ENCODE peak calls at places on chromosomes 4 and X, in eight cellular contexts. I, F, W, K, X, Z, V and A are unnamed samples.
A peak's percentile ranks its signal among the peaks of the same experiment; 100 is the strongest.

GRCh38 chrX:151488677-151489076 is 74.8 kb upstream of the PASD1 start:
- DNase-seq in I (no peak), F (no peak), W (no peak), K (no peak), X (peak; percentile 5), Z (no peak), V (no peak), A (no peak)

GRCh38 chr4:184755278-184755677 is 21.4 kb upstream of the CENPU start:
- DNase-seq in I (peak; percentile 61), F (no peak), W (peak; percentile 16), K (peak; percentile 62), X (no peak), Z (peak; percentile 67), V (no peak), A (no peak)

GRCh38 chr4:128810871-128811570 is 1.5 kb downstream of the JADE1 start:
- DNase-seq in I (peak; percentile 92), F (peak; percentile 95), W (no peak), K (peak; percentile 82), X (peak; percentile 77), Z (peak; percentile 86), V (peak; percentile 77), A (no peak)

GRCh38 chr4:11585506-11585905 is 156.8 kb upstream of the HS3ST1 start:
- DNase-seq in I (peak; percentile 14), F (peak; percentile 47), W (no peak), K (no peak), X (no peak), Z (no peak), V (no peak), A (no peak)

GRCh38 chr4:88136249-88136648 is 22.2 kb downstream of the ABCG2 start:
- DNase-seq in I (no peak), F (no peak), W (no peak), K (no peak), X (no peak), Z (no peak), V (no peak), A (no peak)

GRCh38 chrX:28920554-28920953 is 333.3 kb downstream of the IL1RAPL1 start:
- DNase-seq in I (no peak), F (no peak), W (no peak), K (no peak), X (no peak), Z (no peak), V (no peak), A (no peak)

GRCh38 chrX:21658746-21659145 is 616 bp upstream of the KLHL34 start:
- DNase-seq in I (no peak), F (peak; percentile 76), W (no peak), K (peak; percentile 27), X (no peak), Z (no peak), V (no peak), A (no peak)

GRCh38 chrX:6614516-6614915 is 79.6 kb upstream of the VCX3A start:
- DNase-seq in I (no peak), F (no peak), W (no peak), K (no peak), X (no peak), Z (no peak), V (no peak), A (no peak)

GRCh38 chrX:40009462-40009851 is 88.3 kb downstream of the BCOR start:
- DNase-seq in I (no peak), F (no peak), W (no peak), K (no peak), X (no peak), Z (no peak), V (no peak), A (no peak)

GRCh38 chr4:87465739-87466366 is 43.5 kb downstream of the NUDT9 start:
- DNase-seq in I (peak; percentile 77), F (no peak), W (peak; percentile 44), K (no peak), X (peak; percentile 41), Z (peak; percentile 68), V (no peak), A (peak; percentile 22)

GRCh38 chrX:1719270-1719669 is 104.4 kb downstream of the ASMT start:
- DNase-seq in I (no peak), F (no peak), W (no peak), K (no peak), X (no peak), Z (no peak), V (no peak), A (no peak)

GRCh38 chr4:140940589-140940988 is 184.4 kb upstream of the TBC1D9 start:
- DNase-seq in I (no peak), F (no peak), W (no peak), K (no peak), X (no peak), Z (no peak), V (no peak), A (no peak)

GRCh38 chr4:60723796-60724195 is 476.3 kb upstream of the ADGRL3 start:
- DNase-seq in I (no peak), F (no peak), W (no peak), K (no peak), X (no peak), Z (no peak), V (no peak), A (no peak)

GRCh38 chr4:108646706-108647105 is 3.7 kb upstream of the OSTC start:
- DNase-seq in I (no peak), F (no peak), W (no peak), K (no peak), X (no peak), Z (no peak), V (no peak), A (no peak)

GRCh38 chr4:108651068-108651794 is 832 bp downstream of the OSTC start:
- DNase-seq in I (peak; percentile 63), F (no peak), W (peak; percentile 28), K (no peak), X (peak; percentile 22), Z (peak; percentile 70), V (no peak), A (peak; percentile 5)

GRCh38 chr4:108649863-108650211 is 562 bp upstream of the OSTC start:
- DNase-seq in I (no peak), F (no peak), W (no peak), K (no peak), X (no peak), Z (no peak), V (no peak), A (no peak)

DNA sequence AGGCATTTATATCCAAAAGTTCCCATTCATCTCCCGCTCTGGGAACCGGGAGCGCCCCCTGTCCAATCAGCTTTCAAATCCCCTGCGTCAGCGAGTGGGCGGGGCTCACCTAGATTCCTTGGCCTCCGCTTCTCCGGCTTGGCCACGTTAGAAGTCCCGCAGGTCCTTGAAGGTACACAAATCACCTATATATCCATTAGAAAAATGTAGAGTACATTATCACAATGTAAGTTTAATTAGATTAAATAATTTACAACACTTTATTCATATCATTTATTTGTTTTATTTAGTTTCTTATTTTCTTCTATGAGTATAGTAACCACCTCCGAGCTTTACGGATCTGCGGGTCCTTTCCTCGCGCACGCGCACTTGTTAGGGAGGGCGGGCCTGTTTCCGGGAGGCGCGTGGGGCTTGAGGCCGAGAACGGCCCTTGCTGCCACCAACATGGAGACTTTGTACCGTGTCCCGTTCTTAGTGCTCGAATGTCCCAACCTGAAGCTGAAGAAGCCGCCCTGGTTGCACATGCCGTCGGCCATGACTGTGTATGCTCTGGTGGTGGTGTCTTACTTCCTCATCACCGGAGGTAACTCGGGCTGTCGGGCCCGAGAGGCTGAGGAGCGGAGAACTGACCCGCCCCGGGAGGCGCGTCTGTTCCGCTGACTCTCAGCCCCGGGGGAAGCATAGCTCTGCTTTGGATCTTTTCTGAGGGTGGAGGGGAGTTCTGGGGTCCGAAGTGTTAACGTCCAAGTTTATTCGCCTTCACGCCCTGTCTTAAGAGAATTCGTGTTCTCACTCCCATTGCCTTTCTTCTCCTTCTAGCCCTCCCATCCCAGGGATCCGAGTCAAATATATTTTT is at the start of gene OSTC:
- DNase-seq in I (peak; percentile 98), F (peak; percentile 98), W (peak; percentile 97), K (peak; percentile 95), X (peak; percentile 86), Z (peak; percentile 97), V (peak; percentile 93), A (peak; percentile 88)
- TF ChIP-seq CTCF in I (peak; percentile 24), F (no peak), W (peak; percentile 23), K (no peak), X (no peak), Z (peak; percentile 32), V (peak; percentile 20), A (peak; percentile 9)

GRCh38 chr4:1217366-1217765 is 31.6 kb downstream of the CTBP1 start:
- DNase-seq in I (no peak), F (no peak), W (no peak), K (no peak), X (no peak), Z (no peak), V (no peak), A (no peak)
- H3K4me3 ChIP-seq in I (no peak overlapping the region), F (peak overlapping the region; percentile 32), W (no peak overlapping the region), K (no peak overlapping the region), X (no peak overlapping the region), Z (no peak overlapping the region), V (no peak overlapping the region), A (no peak overlapping the region)

DNA sequence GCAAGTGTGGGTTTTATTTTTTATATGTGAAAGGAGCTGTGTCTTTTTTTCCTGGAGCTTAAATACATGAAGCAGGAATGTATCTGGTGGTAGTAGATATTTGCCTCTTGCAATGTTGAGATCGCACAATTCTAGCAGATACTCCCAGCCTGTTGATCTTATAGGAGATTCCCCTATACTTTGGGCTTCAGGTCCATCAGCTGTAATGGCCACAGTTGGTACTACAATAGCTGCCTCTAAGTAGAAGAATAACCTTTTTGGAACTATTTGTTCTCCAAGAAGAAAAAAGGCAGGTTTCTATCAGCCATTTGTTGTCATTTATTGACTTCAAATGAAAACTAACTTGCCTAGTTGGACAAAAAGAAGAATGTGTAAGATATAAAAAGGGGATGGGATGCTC is 37.7 kb downstream of the LIMCH1 start:
- DNase-seq in I (no peak), F (no peak), W (no peak), K (no peak), X (no peak), Z (no peak), V (no peak), A (no peak)
- TF ChIP-seq CTCF in I (no peak), F (no peak), W (no peak), K (no peak), X (no peak), Z (no peak), V (no peak), A (no peak)

GRCh38 chrX:74423289-74423985 is 2.1 kb downstream of the SLC16A2 start:
- DNase-seq in I (no peak), F (no peak), W (no peak), K (no peak), X (no peak), Z (no peak), V (no peak), A (no peak)

GRCh38 chrX:74420194-74421035 is 878 bp upstream of the SLC16A2 start:
- DNase-seq in I (peak; percentile 76), F (peak; percentile 60), W (peak; percentile 19), K (peak; percentile 75), X (peak; percentile 78), Z (peak; percentile 76), V (peak; percentile 35), A (no peak)

GRCh38 chrX:74422576-74423288 is 1.4 kb downstream of the SLC16A2 start:
- DNase-seq in I (peak; percentile 78), F (peak; percentile 49), W (peak; percentile 16), K (peak; percentile 61), X (peak; percentile 76), Z (peak; percentile 69), V (peak; percentile 20), A (no peak)

GRCh38 chrX:74421181-74422028 is at the start of gene SLC16A2:
- DNase-seq in I (peak; percentile 89), F (peak; percentile 70), W (peak; percentile 27), K (peak; percentile 67), X (peak; percentile 86), Z (peak; percentile 83), V (peak; percentile 52), A (no peak)

DNA sequence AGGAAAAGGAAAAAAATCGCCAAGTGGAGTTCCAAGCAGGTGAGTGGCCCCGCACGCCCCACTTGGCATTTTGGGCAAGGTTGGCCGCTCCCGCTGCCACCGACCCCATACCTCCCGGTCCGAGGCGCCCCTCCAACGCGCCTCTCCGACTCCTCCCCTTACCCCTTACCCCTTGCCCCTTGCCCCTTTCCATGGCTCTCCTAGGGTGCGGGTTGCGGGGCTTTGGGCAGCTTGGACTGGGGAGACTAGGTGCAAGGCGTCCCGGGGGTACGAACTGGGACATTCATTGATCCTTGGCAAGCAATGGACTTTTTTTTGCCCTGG is 698 bp downstream of the SLC16A2 start:
- DNase-seq in I (no peak), F (no peak), W (no peak), K (peak; percentile 13), X (peak; percentile 34), Z (no peak), V (no peak), A (no peak)
- H3K4me3 ChIP-seq in I (peak overlapping the region; percentile 40), F (peak overlapping the region; percentile 41), W (peak overlapping the region; percentile 47), K (peak overlapping the region; percentile 73), X (peak overlapping the region; percentile 56), Z (peak overlapping the region; percentile 69), V (peak overlapping the region; percentile 45), A (no peak overlapping the region)